ENCODE peak calls at places on chromosomes 11 and 22, in seven cellular contexts. O is ACHN; F is effector memory CD4-positive, alpha-beta T cell; H is effector CD4-positive, alpha-beta T cell; P is mesendoderm; J is CD8-positive, alpha-beta memory T cell; N is NCI-H1092. X is an unnamed sample.

GRCh38 chr11:2846470-2846869 is 39.1 kb downstream of the CDKN1C start:
- DNase-seq in F (no peak), J (no peak), N (no peak), H (no peak), P (no peak), O (no peak), X (no peak)

GRCh38 chr11:101960231-101960630 is 43.9 kb upstream of the ANGPTL5 start:
- DNase-seq in O (no peak), H (no peak), J (no peak), F (no peak), P (no peak), N (no peak), X (no peak)

GRCh38 chr22:49930596-49931412 is 12.4 kb downstream of the CRELD2 start:
- DNase-seq in J (peak; percentile 29), N (no peak), P (peak; percentile 65), F (peak; percentile 23), O (peak; percentile 58), H (peak; percentile 30), X (no peak)

GRCh38 chr11:73195191-73196007 is 22.7 kb upstream of the P2RY2 start:
- DNase-seq in P (no peak), J (no peak), F (no peak), N (no peak), O (peak; percentile 4), H (no peak), X (no peak)

GRCh38 chr11:106409201-106409600 is 331.7 kb downstream of the AASDHPPT start:
- DNase-seq in H (no peak), P (no peak), J (no peak), N (no peak), O (no peak), F (no peak), X (no peak)

GRCh38 chr11:11416917-11417316 is 63.9 kb upstream of the CSNK2A3 start:
- DNase-seq in F (no peak), H (no peak), P (peak; percentile 62), N (no peak), O (peak; percentile 55), J (no peak), X (no peak)

GRCh38 chr11:16881074-16881709 is 133.0 kb downstream of the PLEKHA7 start:
- DNase-seq in O (peak; percentile 61), P (peak; percentile 82), J (no peak), H (no peak), N (peak; percentile 10), F (no peak), X (no peak)

GRCh38 chr22:35564975-35565867 is 24.6 kb downstream of the RASD2 start:
- DNase-seq in P (no peak), F (no peak), N (no peak), J (no peak), O (no peak), H (no peak), X (no peak)

GRCh38 chr22:37804886-37805857 is 2.6 kb upstream of the GCAT start:
- DNase-seq in P (peak; percentile 88), H (peak; percentile 32), J (peak; percentile 59), N (peak; percentile 73), F (peak; percentile 38), O (peak; percentile 84), X (peak; percentile 43)

GRCh38 chr11:33980896-33981295 is 70.6 kb upstream of the CAPRIN1 start:
- DNase-seq in N (peak; percentile 34), F (no peak), H (no peak), P (no peak), J (no peak), O (no peak), X (no peak)

GRCh38 chr22:44914026-44914721 is 95.6 kb downstream of the PHF21B start:
- DNase-seq in O (no peak), J (no peak), N (no peak), H (no peak), P (no peak), F (no peak), X (no peak)

GRCh38 chr11:69510471-69511357 is 29.3 kb downstream of the LINC01488 start:
- DNase-seq in O (no peak), N (no peak), P (no peak), F (no peak), J (no peak), H (no peak), X (no peak)

GRCh38 chr11:102208835-102209234 is 98.6 kb downstream of the YAP1 start:
- DNase-seq in O (no peak), H (no peak), P (no peak), J (no peak), F (no peak), N (no peak), X (no peak)

GRCh38 chr11:76365038-76365679 is 15.8 kb downstream of the THAP12 start:
- DNase-seq in O (no peak), H (no peak), F (no peak), J (no peak), N (no peak), P (no peak), X (no peak)